ENCODE peak calls at places on chromosomes 5 and 9, in five cellular contexts. U is GM12865, E is IMR-90, N is astrocyte of the spinal cord, T is ascending aorta. O is an unnamed sample.
A peak's percentile ranks its signal among the peaks of the same experiment; 100 is the strongest.

GRCh38 chr5:149561848-149562247 is 10.6 kb upstream of the CSNK1A1 start:
- DNase-seq in U (no peak), E (peak; percentile 98), N (peak; percentile 97), T (no peak), O (no peak)

GRCh38 chr5:43190755-43191603 is 1.0 kb upstream of the NIM1K start:
- DNase-seq in U (no peak), E (peak; percentile 51), N (peak; percentile 37), T (no peak), O (no peak)

GRCh38 chr9:76716270-76716669 is 48.0 kb upstream of the PCA3 start:
- DNase-seq in U (no peak), E (no peak), N (peak; percentile 43), T (no peak), O (no peak)

GRCh38 chr5:132211787-132212186 is 15.9 kb downstream of the P4HA2 start:
- DNase-seq in U (no peak), E (no peak), N (no peak), T (no peak), O (no peak)

GRCh38 chr5:73596705-73597328 is 29.2 kb upstream of the ARHGEF28 start:
- DNase-seq in U (peak; percentile 65), E (peak; percentile 20), N (peak; percentile 23), T (no peak), O (no peak)

GRCh38 chr9:19640023-19640422 is 148.8 kb downstream of the SLC24A2 start:
- DNase-seq in U (no peak), E (no peak), N (no peak), T (no peak), O (no peak)

GRCh38 chr5:96070625-96071246 is 109.1 kb upstream of the ELL2 start:
- DNase-seq in U (no peak), E (no peak), N (no peak), T (no peak), O (no peak)

GRCh38 chr9:108830292-108830691 is 25.5 kb downstream of the ACTL7B start:
- DNase-seq in U (no peak), E (no peak), N (no peak), T (no peak), O (no peak)

GRCh38 chr5:3311443-3311842 is 284.2 kb upstream of the IRX1 start:
- DNase-seq in U (no peak), E (no peak), N (peak; percentile 51), T (no peak), O (no peak)

GRCh38 chr5:111163000-111163399 is 61.2 kb upstream of the CAMK4 start:
- DNase-seq in U (no peak), E (peak; percentile 12), N (no peak), T (no peak), O (no peak)

GRCh38 chr5:31100781-31101180 is 92.7 kb upstream of the CDH6 start:
- DNase-seq in U (no peak), E (no peak), N (no peak), T (no peak), O (no peak)

GRCh38 chr5:179274321-179275315 is 70.6 kb downstream of the ADAMTS2 start:
- DNase-seq in U (no peak), E (no peak), N (no peak), T (no peak), O (no peak)

O was measured in GM06990.